ENCODE peak calls at places on chromosomes 6 and 20, in ten cellular contexts. One of them, this sample, is unnamed.

GRCh38 chr6:133645000-133645619 is 243.8 kb upstream of the TCF21 start:
- DNase-seq in ecto neural progenitor cell: no peak
- DNase-seq in LoVo: no peak
- DNase-seq in T-helper 9 cell: no peak
- DNase-seq in caudate nucleus: no peak
- DNase-seq in memory B cell: no peak
- DNase-seq in stimulated activated naive CD4-positive, alpha-beta T cell: no peak
- DNase-seq in activated naive CD4-positive, alpha-beta T cell: no peak
- DNase-seq in endothelial cell: no peak
- DNase-seq in stimulated activated CD4-positive, alpha-beta T cell treated with anti-CD3 and anti-CD28 coated beads, Interleukin-15, amount 100 ng/mL, for 48 hours: no peak
- DNase-seq in this sample: no peak

GRCh38 chr6:15924893-15925292 is 204.0 kb upstream of the MYLIP start:
- DNase-seq in memory B cell: no peak
- DNase-seq in stimulated activated CD4-positive, alpha-beta T cell treated with anti-CD3 and anti-CD28 coated beads, Interleukin-15, amount 100 ng/mL, for 48 hours: no peak
- DNase-seq in caudate nucleus: no peak
- DNase-seq in endothelial cell: no peak
- DNase-seq in T-helper 9 cell: no peak
- DNase-seq in ecto neural progenitor cell: no peak
- DNase-seq in stimulated activated naive CD4-positive, alpha-beta T cell: no peak
- DNase-seq in LoVo: no peak
- DNase-seq in activated naive CD4-positive, alpha-beta T cell: no peak
- DNase-seq in this sample: no peak

GRCh38 chr6:37517411-37517812 is 17.7 kb upstream of the CCDC167 start:
- DNase-seq in LoVo: no peak
- DNase-seq in stimulated activated CD4-positive, alpha-beta T cell treated with anti-CD3 and anti-CD28 coated beads, Interleukin-15, amount 100 ng/mL, for 48 hours: peak; percentile 64
- DNase-seq in stimulated activated naive CD4-positive, alpha-beta T cell: peak; percentile 87
- DNase-seq in T-helper 9 cell: peak; percentile 64
- DNase-seq in memory B cell: no peak
- DNase-seq in ecto neural progenitor cell: no peak
- DNase-seq in caudate nucleus: no peak
- DNase-seq in endothelial cell: no peak
- DNase-seq in activated naive CD4-positive, alpha-beta T cell: peak; percentile 43
- DNase-seq in this sample: no peak

GRCh38 chr6:17869010-17869752 is 118.3 kb downstream of the KIF13A start:
- DNase-seq in stimulated activated naive CD4-positive, alpha-beta T cell: no peak
- DNase-seq in memory B cell: no peak
- DNase-seq in LoVo: no peak
- DNase-seq in activated naive CD4-positive, alpha-beta T cell: no peak
- DNase-seq in T-helper 9 cell: no peak
- DNase-seq in stimulated activated CD4-positive, alpha-beta T cell treated with anti-CD3 and anti-CD28 coated beads, Interleukin-15, amount 100 ng/mL, for 48 hours: no peak
- DNase-seq in caudate nucleus: no peak
- DNase-seq in ecto neural progenitor cell: no peak
- DNase-seq in endothelial cell: no peak
- DNase-seq in this sample: no peak

GRCh38 chr20:4904127-4904860 is 97.0 kb downstream of the SLC23A2 start:
- DNase-seq in activated naive CD4-positive, alpha-beta T cell: no peak
- DNase-seq in T-helper 9 cell: no peak
- DNase-seq in stimulated activated naive CD4-positive, alpha-beta T cell: no peak
- DNase-seq in ecto neural progenitor cell: no peak
- DNase-seq in LoVo: no peak
- DNase-seq in memory B cell: no peak
- DNase-seq in endothelial cell: no peak
- DNase-seq in stimulated activated CD4-positive, alpha-beta T cell treated with anti-CD3 and anti-CD28 coated beads, Interleukin-15, amount 100 ng/mL, for 48 hours: no peak
- DNase-seq in caudate nucleus: no peak
- DNase-seq in this sample: no peak

GRCh38 chr6:149503858-149504257 is 19.0 kb upstream of the ZC3H12D start:
- DNase-seq in stimulated activated CD4-positive, alpha-beta T cell treated with anti-CD3 and anti-CD28 coated beads, Interleukin-15, amount 100 ng/mL, for 48 hours: no peak
- DNase-seq in endothelial cell: no peak
- DNase-seq in ecto neural progenitor cell: no peak
- DNase-seq in activated naive CD4-positive, alpha-beta T cell: no peak
- DNase-seq in T-helper 9 cell: no peak
- DNase-seq in memory B cell: no peak
- DNase-seq in LoVo: no peak
- DNase-seq in stimulated activated naive CD4-positive, alpha-beta T cell: no peak
- DNase-seq in caudate nucleus: no peak
- DNase-seq in this sample: no peak

GRCh38 chr6:87334683-87335082 is 5.6 kb upstream of the GJB7 start:
- DNase-seq in stimulated activated naive CD4-positive, alpha-beta T cell: no peak
- DNase-seq in endothelial cell: no peak
- DNase-seq in LoVo: no peak
- DNase-seq in caudate nucleus: no peak
- DNase-seq in activated naive CD4-positive, alpha-beta T cell: no peak
- DNase-seq in T-helper 9 cell: no peak
- DNase-seq in ecto neural progenitor cell: no peak
- DNase-seq in memory B cell: no peak
- DNase-seq in stimulated activated CD4-positive, alpha-beta T cell treated with anti-CD3 and anti-CD28 coated beads, Interleukin-15, amount 100 ng/mL, for 48 hours: no peak
- DNase-seq in this sample: no peak

GRCh38 chr6:163132050-163132750 is 282.3 kb upstream of the QKI start:
- DNase-seq in endothelial cell: no peak
- DNase-seq in activated naive CD4-positive, alpha-beta T cell: no peak
- DNase-seq in caudate nucleus: no peak
- DNase-seq in memory B cell: no peak
- DNase-seq in ecto neural progenitor cell: no peak
- DNase-seq in stimulated activated CD4-positive, alpha-beta T cell treated with anti-CD3 and anti-CD28 coated beads, Interleukin-15, amount 100 ng/mL, for 48 hours: no peak
- DNase-seq in T-helper 9 cell: no peak
- DNase-seq in LoVo: no peak
- DNase-seq in stimulated activated naive CD4-positive, alpha-beta T cell: no peak
- DNase-seq in this sample: no peak

GRCh38 chr6:4935486-4935885 is 68.4 kb downstream of the RPP40 start:
- DNase-seq in stimulated activated CD4-positive, alpha-beta T cell treated with anti-CD3 and anti-CD28 coated beads, Interleukin-15, amount 100 ng/mL, for 48 hours: peak; percentile 6
- DNase-seq in T-helper 9 cell: no peak
- DNase-seq in ecto neural progenitor cell: no peak
- DNase-seq in memory B cell: no peak
- DNase-seq in LoVo: no peak
- DNase-seq in stimulated activated naive CD4-positive, alpha-beta T cell: no peak
- DNase-seq in caudate nucleus: no peak
- DNase-seq in activated naive CD4-positive, alpha-beta T cell: no peak
- DNase-seq in endothelial cell: no peak
- DNase-seq in this sample: no peak

GRCh38 chr6:30685977-30686907 is at the start of gene PPP1R18:
- DNase-seq in memory B cell: peak; percentile 73
- DNase-seq in caudate nucleus: peak; percentile 33
- DNase-seq in ecto neural progenitor cell: no peak
- DNase-seq in endothelial cell: peak; percentile 66
- DNase-seq in stimulated activated naive CD4-positive, alpha-beta T cell: peak; percentile 55
- DNase-seq in stimulated activated CD4-positive, alpha-beta T cell treated with anti-CD3 and anti-CD28 coated beads, Interleukin-15, amount 100 ng/mL, for 48 hours: peak; percentile 69
- DNase-seq in T-helper 9 cell: peak; percentile 78
- DNase-seq in LoVo: peak; percentile 10
- DNase-seq in activated naive CD4-positive, alpha-beta T cell: peak; percentile 72
- DNase-seq in this sample: peak; percentile 87

GRCh38 chr6:111683749-111684267 is 78.1 kb upstream of the TRAF3IP2 start:
- DNase-seq in memory B cell: no peak
- DNase-seq in T-helper 9 cell: no peak
- DNase-seq in LoVo: no peak
- DNase-seq in ecto neural progenitor cell: no peak
- DNase-seq in activated naive CD4-positive, alpha-beta T cell: no peak
- DNase-seq in stimulated activated CD4-positive, alpha-beta T cell treated with anti-CD3 and anti-CD28 coated beads, Interleukin-15, amount 100 ng/mL, for 48 hours: no peak
- DNase-seq in endothelial cell: no peak
- DNase-seq in stimulated activated naive CD4-positive, alpha-beta T cell: no peak
- DNase-seq in caudate nucleus: no peak
- DNase-seq in this sample: no peak

GRCh38 chr6:28545955-28546354 is 20.3 kb downstream of the GPX5 start:
- DNase-seq in ecto neural progenitor cell: no peak
- DNase-seq in stimulated activated CD4-positive, alpha-beta T cell treated with anti-CD3 and anti-CD28 coated beads, Interleukin-15, amount 100 ng/mL, for 48 hours: no peak
- DNase-seq in stimulated activated naive CD4-positive, alpha-beta T cell: no peak
- DNase-seq in T-helper 9 cell: no peak
- DNase-seq in memory B cell: no peak
- DNase-seq in endothelial cell: no peak
- DNase-seq in caudate nucleus: no peak
- DNase-seq in activated naive CD4-positive, alpha-beta T cell: no peak
- DNase-seq in LoVo: no peak
- DNase-seq in this sample: no peak

GRCh38 chr20:32285621-32286334 is 8.3 kb downstream of the KIF3B start:
- DNase-seq in stimulated activated naive CD4-positive, alpha-beta T cell: no peak
- DNase-seq in endothelial cell: no peak
- DNase-seq in memory B cell: peak; percentile 14
- DNase-seq in stimulated activated CD4-positive, alpha-beta T cell treated with anti-CD3 and anti-CD28 coated beads, Interleukin-15, amount 100 ng/mL, for 48 hours: peak; percentile 43
- DNase-seq in T-helper 9 cell: no peak
- DNase-seq in ecto neural progenitor cell: no peak
- DNase-seq in activated naive CD4-positive, alpha-beta T cell: no peak
- DNase-seq in caudate nucleus: no peak
- DNase-seq in LoVo: peak; percentile 34
- DNase-seq in this sample: no peak

GRCh38 chr6:3847521-3847920 is 1.7 kb upstream of the FAM50B start:
- DNase-seq in caudate nucleus: no peak
- DNase-seq in LoVo: no peak
- DNase-seq in endothelial cell: no peak
- DNase-seq in T-helper 9 cell: no peak
- DNase-seq in ecto neural progenitor cell: no peak
- DNase-seq in stimulated activated CD4-positive, alpha-beta T cell treated with anti-CD3 and anti-CD28 coated beads, Interleukin-15, amount 100 ng/mL, for 48 hours: no peak
- DNase-seq in stimulated activated naive CD4-positive, alpha-beta T cell: no peak
- DNase-seq in memory B cell: no peak
- DNase-seq in activated naive CD4-positive, alpha-beta T cell: no peak
- DNase-seq in this sample: peak; percentile 21

GRCh38 chr6:90328004-90328403 is 31.4 kb upstream of the BACH2 start:
- DNase-seq in ecto neural progenitor cell: no peak
- DNase-seq in T-helper 9 cell: no peak
- DNase-seq in LoVo: no peak
- DNase-seq in endothelial cell: no peak
- DNase-seq in memory B cell: no peak
- DNase-seq in stimulated activated naive CD4-positive, alpha-beta T cell: no peak
- DNase-seq in caudate nucleus: no peak
- DNase-seq in activated naive CD4-positive, alpha-beta T cell: no peak
- DNase-seq in stimulated activated CD4-positive, alpha-beta T cell treated with anti-CD3 and anti-CD28 coated beads, Interleukin-15, amount 100 ng/mL, for 48 hours: no peak
- DNase-seq in this sample: no peak

GRCh38 chr6:54335871-54336270 is 27.6 kb downstream of the TINAG start:
- DNase-seq in memory B cell: no peak
- DNase-seq in LoVo: peak; percentile 52
- DNase-seq in T-helper 9 cell: no peak
- DNase-seq in ecto neural progenitor cell: no peak
- DNase-seq in caudate nucleus: no peak
- DNase-seq in activated naive CD4-positive, alpha-beta T cell: no peak
- DNase-seq in stimulated activated CD4-positive, alpha-beta T cell treated with anti-CD3 and anti-CD28 coated beads, Interleukin-15, amount 100 ng/mL, for 48 hours: no peak
- DNase-seq in endothelial cell: no peak
- DNase-seq in stimulated activated naive CD4-positive, alpha-beta T cell: no peak
- DNase-seq in this sample: no peak

GRCh38 chr6:157469378-157469777 is 88.4 kb downstream of the ZDHHC14 start:
- DNase-seq in memory B cell: no peak
- DNase-seq in LoVo: no peak
- DNase-seq in stimulated activated naive CD4-positive, alpha-beta T cell: no peak
- DNase-seq in caudate nucleus: no peak
- DNase-seq in activated naive CD4-positive, alpha-beta T cell: no peak
- DNase-seq in stimulated activated CD4-positive, alpha-beta T cell treated with anti-CD3 and anti-CD28 coated beads, Interleukin-15, amount 100 ng/mL, for 48 hours: no peak
- DNase-seq in ecto neural progenitor cell: no peak
- DNase-seq in T-helper 9 cell: no peak
- DNase-seq in endothelial cell: no peak
- DNase-seq in this sample: no peak

GRCh38 chr6:14055541-14055940 is 62.0 kb upstream of the CD83 start:
- DNase-seq in T-helper 9 cell: no peak
- DNase-seq in ecto neural progenitor cell: peak; percentile 3
- DNase-seq in caudate nucleus: no peak
- DNase-seq in endothelial cell: no peak
- DNase-seq in activated naive CD4-positive, alpha-beta T cell: no peak
- DNase-seq in stimulated activated naive CD4-positive, alpha-beta T cell: no peak
- DNase-seq in LoVo: no peak
- DNase-seq in stimulated activated CD4-positive, alpha-beta T cell treated with anti-CD3 and anti-CD28 coated beads, Interleukin-15, amount 100 ng/mL, for 48 hours: no peak
- DNase-seq in memory B cell: no peak
- DNase-seq in this sample: no peak

GRCh38 chr20:6007094-6007528 is 46.7 kb downstream of the LRRN4 start:
- DNase-seq in stimulated activated naive CD4-positive, alpha-beta T cell: no peak
- DNase-seq in T-helper 9 cell: no peak
- DNase-seq in ecto neural progenitor cell: no peak
- DNase-seq in caudate nucleus: no peak
- DNase-seq in activated naive CD4-positive, alpha-beta T cell: no peak
- DNase-seq in endothelial cell: no peak
- DNase-seq in memory B cell: no peak
- DNase-seq in stimulated activated CD4-positive, alpha-beta T cell treated with anti-CD3 and anti-CD28 coated beads, Interleukin-15, amount 100 ng/mL, for 48 hours: no peak
- DNase-seq in LoVo: no peak
- DNase-seq in this sample: no peak

GRCh38 chr6:72826744-72827438 is 205.0 kb downstream of the KCNQ5 start:
- DNase-seq in activated naive CD4-positive, alpha-beta T cell: no peak
- DNase-seq in caudate nucleus: no peak
- DNase-seq in LoVo: no peak
- DNase-seq in stimulated activated CD4-positive, alpha-beta T cell treated with anti-CD3 and anti-CD28 coated beads, Interleukin-15, amount 100 ng/mL, for 48 hours: no peak
- DNase-seq in T-helper 9 cell: no peak
- DNase-seq in endothelial cell: no peak
- DNase-seq in ecto neural progenitor cell: no peak
- DNase-seq in memory B cell: no peak
- DNase-seq in stimulated activated naive CD4-positive, alpha-beta T cell: no peak
- DNase-seq in this sample: no peak

GRCh38 chr6:4018194-4019111 is 60.5 kb downstream of the FAM217A start:
- DNase-seq in memory B cell: peak; percentile 91
- DNase-seq in stimulated activated naive CD4-positive, alpha-beta T cell: peak; percentile 92
- DNase-seq in caudate nucleus: peak; percentile 91
- DNase-seq in stimulated activated CD4-positive, alpha-beta T cell treated with anti-CD3 and anti-CD28 coated beads, Interleukin-15, amount 100 ng/mL, for 48 hours: peak; percentile 95
- DNase-seq in LoVo: peak; percentile 96
- DNase-seq in T-helper 9 cell: peak; percentile 90
- DNase-seq in activated naive CD4-positive, alpha-beta T cell: peak; percentile 89
- DNase-seq in endothelial cell: peak; percentile 94
- DNase-seq in ecto neural progenitor cell: peak; percentile 96
- DNase-seq in this sample: peak; percentile 95

GRCh38 chr6:33254591-33254990 is 17.1 kb downstream of the VPS52 start:
- DNase-seq in endothelial cell: no peak
- DNase-seq in activated naive CD4-positive, alpha-beta T cell: no peak
- DNase-seq in LoVo: no peak
- DNase-seq in caudate nucleus: no peak
- DNase-seq in stimulated activated CD4-positive, alpha-beta T cell treated with anti-CD3 and anti-CD28 coated beads, Interleukin-15, amount 100 ng/mL, for 48 hours: no peak
- DNase-seq in ecto neural progenitor cell: no peak
- DNase-seq in memory B cell: no peak
- DNase-seq in T-helper 9 cell: no peak
- DNase-seq in stimulated activated naive CD4-positive, alpha-beta T cell: no peak
- DNase-seq in this sample: no peak

GRCh38 chr6:160069050-160069454 is 52.6 kb upstream of the SLC22A1 start:
- DNase-seq in caudate nucleus: no peak
- DNase-seq in stimulated activated naive CD4-positive, alpha-beta T cell: peak; percentile 12
- DNase-seq in ecto neural progenitor cell: no peak
- DNase-seq in stimulated activated CD4-positive, alpha-beta T cell treated with anti-CD3 and anti-CD28 coated beads, Interleukin-15, amount 100 ng/mL, for 48 hours: no peak
- DNase-seq in activated naive CD4-positive, alpha-beta T cell: no peak
- DNase-seq in LoVo: no peak
- DNase-seq in T-helper 9 cell: no peak
- DNase-seq in memory B cell: peak; percentile 57
- DNase-seq in endothelial cell: no peak
- DNase-seq in this sample: no peak